ENCODE peak calls at places on chromosome 21, in six cellular contexts. P is GM12891, K is HepG2, C is K562, E is H1, A is GM12878. N is an unnamed sample.

GRCh38 chr21:37060296-37060695 is 12.6 kb downstream of the PIGP start:
- DNase-seq in E (peak), C (no peak), A (no peak), P (no peak), K (peak), N (no peak)

GRCh38 chr21:26739189-26739588 is 106.0 kb downstream of the ADAMTS1 start:
- DNase-seq in A (no peak), E (no peak), P (no peak), K (no peak), C (no peak), N (no peak)

GRCh38 chr21:31576428-31576827 is 83.1 kb upstream of the SOD1 start:
- DNase-seq in K (no peak), A (no peak), E (no peak), C (no peak), P (no peak), N (no peak)

GRCh38 chr21:35423694-35424093 is 374.6 kb upstream of the RUNX1 start:
- DNase-seq in A (no peak), K (no peak), P (no peak), E (no peak), C (no peak), N (no peak)

GRCh38 chr21:29168874-29169273 is 38.4 kb downstream of the MAP3K7CL start:
- DNase-seq in C (no peak), E (no peak), P (no peak), A (no peak), K (peak), N (no peak)

GRCh38 chr21:30684506-30684905 is 34.1 kb downstream of the KRTAP21-3 start:
- DNase-seq in C (no peak), A (no peak), E (no peak), K (no peak), P (no peak), N (no peak)

GRCh38 chr21:15559612-15560011 is 170.2 kb upstream of the USP25 start:
- DNase-seq in C (no peak), E (no peak), A (no peak), P (no peak), K (no peak), N (no peak)

GRCh38 chr21:36388076-36388475 is 2.9 kb downstream of the CHAF1B start:
- DNase-seq in E (no peak), C (no peak), A (no peak), K (no peak), P (no peak), N (no peak)

GRCh38 chr21:35563885-35564451 is 496.4 kb downstream of the SETD4 start:
- DNase-seq in A (no peak), P (no peak), K (no peak), E (no peak), C (no peak), N (no peak)

GRCh38 chr21:14358775-14359174 is 24.2 kb downstream of the HSPA13 start:
- DNase-seq in C (no peak), A (no peak), E (no peak), K (no peak), P (no peak), N (no peak)

GRCh38 chr21:18155508-18156193 is 89.0 kb upstream of the CHODL start:
- DNase-seq in P (no peak), E (no peak), K (no peak), C (no peak), A (no peak), N (no peak)

GRCh38 chr21:18151046-18151445 is 93.6 kb upstream of the CHODL start:
- DNase-seq in E (no peak), K (no peak), A (no peak), C (no peak), P (no peak), N (no peak)

GRCh38 chr21:18147678-18148077 is 97.0 kb upstream of the CHODL start:
- DNase-seq in P (no peak), K (no peak), C (no peak), E (no peak), A (no peak), N (no peak)

GRCh38 chr21:18153063-18153462 is 91.6 kb upstream of the CHODL start:
- DNase-seq in P (no peak), C (no peak), E (no peak), A (no peak), K (no peak), N (no peak)
- TF ChIP-seq TAF1 in P (no peak), C (no peak), E (no peak), A (no peak), K (no peak), N (no peak)

DNA sequence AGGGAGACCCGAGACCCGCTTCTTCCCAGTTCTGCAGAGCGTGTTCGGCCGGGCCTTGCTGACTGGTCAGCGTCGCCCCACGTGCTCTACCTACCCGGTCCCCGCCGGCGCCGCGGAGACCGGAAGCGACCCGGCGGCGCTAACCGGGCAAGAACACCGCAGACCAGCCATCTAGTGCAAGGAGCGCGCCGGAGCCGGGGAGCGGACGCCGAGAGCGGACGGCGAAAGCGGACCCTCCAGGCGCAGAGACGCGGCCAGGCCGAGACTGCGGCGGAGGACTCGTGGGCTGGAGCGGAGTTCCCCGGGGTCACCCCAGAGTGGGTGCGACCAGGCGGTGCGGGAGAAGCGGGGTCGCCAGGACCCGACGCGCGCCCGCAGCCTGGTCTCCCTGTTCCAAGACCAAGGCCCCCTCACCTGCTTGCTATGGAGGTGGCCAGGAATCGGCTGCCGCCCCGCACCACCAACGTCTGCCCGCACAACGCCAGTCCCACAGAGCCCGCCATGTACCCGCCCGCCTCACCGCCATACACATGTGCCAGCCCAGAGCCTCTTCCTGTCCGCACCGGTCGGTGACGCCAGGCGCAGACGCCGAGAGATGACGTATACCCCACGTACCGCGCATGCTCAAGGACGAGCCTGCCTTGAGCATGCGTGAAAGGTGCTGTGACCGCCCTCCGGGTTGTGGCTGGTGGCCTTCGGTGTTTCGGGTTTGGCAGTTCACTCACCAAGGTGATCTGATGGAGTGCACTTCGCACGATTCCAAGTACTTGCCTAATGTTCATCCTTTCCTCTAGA is at the start of gene WDR4:
- DNase-seq in K (peak), C (peak), P (peak), A (peak), E (peak), N (peak)
- TF ChIP-seq POLR2A in K (peak), C (peak), P (peak), A (peak), E (peak), N (peak)

GRCh38 chr21:43574741-43575465 is 84.4 kb downstream of the HSF2BP start:
- DNase-seq in E (no peak), C (no peak), A (no peak), K (no peak), P (no peak), N (no peak)
- TF ChIP-seq POLR2AphosphoS5 in E (no peak), C (no peak), A (no peak), K (no peak), P (no peak), N (no peak)

GRCh38 chr21:28068455-28069358 is 924.0 kb downstream of the LTN1 start:
- DNase-seq in A (no peak), P (no peak), E (no peak), K (no peak), C (no peak), N (no peak)
- TF ChIP-seq TAF1 in A (no peak), P (no peak), E (no peak), K (no peak), C (no peak), N (no peak)

GRCh38 chr21:34223376-34223775 is 140.4 kb upstream of the KCNE2 start:
- DNase-seq in P (no peak), C (no peak), E (no peak), K (no peak), A (no peak), N (no peak)
- TF ChIP-seq POLR2A in P (no peak), C (no peak), E (no peak), K (no peak), A (no peak), N (no peak)

GRCh38 chr21:46443910-46444309 is 14.8 kb upstream of the DIP2A start:
- DNase-seq in P (no peak), E (no peak), A (no peak), K (no peak), C (no peak), N (no peak)
- TF ChIP-seq POLR2AphosphoS5 in P (no peak), E (no peak), A (no peak), K (no peak), C (no peak), N (no peak)

GRCh38 chr21:45151484-45152115 is 77.2 kb downstream of the ADARB1 start:
- DNase-seq in P (no peak), A (no peak), E (no peak), K (no peak), C (no peak), N (no peak)
- TF ChIP-seq TAF1 in P (no peak), A (no peak), E (no peak), K (no peak), C (no peak), N (no peak)

DNA sequence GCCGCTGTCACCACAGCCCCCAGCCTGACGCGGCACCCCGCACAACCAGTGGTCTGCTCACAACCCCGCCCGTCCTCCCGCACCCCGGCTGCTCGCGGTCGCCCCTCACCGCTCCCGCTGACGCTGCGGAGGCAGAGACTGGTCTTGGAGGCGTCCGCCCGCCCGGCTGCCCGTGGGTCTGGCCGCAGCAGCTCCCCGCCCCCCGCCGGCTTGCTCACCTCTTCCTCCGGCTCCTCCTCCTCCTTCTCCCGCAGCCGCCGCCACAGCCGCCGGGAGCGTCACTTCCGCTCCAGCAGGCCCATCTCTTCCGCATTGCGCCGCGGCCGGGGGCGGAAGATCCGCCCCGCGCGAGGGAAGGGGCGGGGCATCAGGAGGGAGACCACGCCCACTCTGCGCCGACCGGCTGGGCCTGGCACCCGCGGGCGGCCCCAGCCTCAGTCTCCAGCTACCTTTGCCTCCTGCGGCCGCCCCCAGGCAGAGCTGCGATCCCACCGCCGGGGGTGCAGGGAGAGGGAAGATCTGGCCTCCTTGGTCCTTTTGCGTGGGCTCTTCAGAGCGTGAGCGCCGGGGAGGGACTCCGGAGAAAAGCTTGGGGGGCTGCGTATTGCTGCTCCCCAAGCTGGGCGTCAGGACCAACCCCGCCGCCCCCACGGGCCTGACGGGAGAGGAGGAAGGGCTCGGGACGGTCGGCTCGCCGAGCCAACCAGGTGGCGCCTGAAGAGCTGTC is at the start of gene SYNJ1:
- DNase-seq in C (peak), K (peak), E (peak), P (peak), A (peak), N (peak)
- TF ChIP-seq POLR2A in C (peak), K (peak), E (peak), P (no peak), A (peak), N (peak)

GRCh38 chr21:41677671-41678015 is 89.2 kb downstream of the RIPK4 start:
- DNase-seq in A (no peak), C (no peak), E (no peak), K (no peak), P (no peak), N (no peak)

GRCh38 chr21:41680444-41681335 is 86.2 kb downstream of the RIPK4 start:
- DNase-seq in E (no peak), K (no peak), A (no peak), P (no peak), C (no peak), N (no peak)

GRCh38 chr21:41681336-41681801 is 85.5 kb downstream of the RIPK4 start:
- DNase-seq in P (no peak), K (no peak), E (no peak), A (no peak), C (no peak), N (no peak)

GRCh38 chr21:41678016-41678935 is 88.6 kb downstream of the RIPK4 start:
- DNase-seq in C (no peak), E (no peak), A (no peak), P (no peak), K (peak), N (no peak)

GRCh38 chr21:41678944-41679343 is 87.9 kb downstream of the RIPK4 start:
- DNase-seq in A (no peak), C (peak), K (peak), P (no peak), E (peak), N (no peak)
- TF ChIP-seq POLR2AphosphoS5 in A (no peak), C (no peak), K (peak), P (no peak), E (no peak), N (no peak)

DNA sequence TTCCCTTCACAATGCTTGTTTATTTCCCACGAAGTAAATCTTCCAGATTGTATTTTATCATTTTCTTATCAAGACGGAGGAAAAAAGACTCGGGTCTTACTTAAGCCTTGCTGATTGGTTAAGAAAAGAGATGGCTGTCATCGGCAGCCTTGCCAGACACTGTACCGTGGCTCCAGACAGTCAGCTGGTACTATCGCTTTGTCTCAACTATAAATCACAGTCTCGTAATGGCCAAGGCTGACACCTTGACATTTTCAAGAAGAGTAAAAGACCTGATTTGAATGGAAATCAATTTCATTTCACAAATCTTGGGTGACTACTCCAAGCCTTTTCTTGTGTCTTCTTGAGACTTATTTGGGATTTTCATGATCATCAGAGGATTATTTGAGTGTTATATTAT is 868.0 kb downstream of the USP25 start:
- DNase-seq in C (no peak), E (no peak), A (no peak), P (no peak), K (no peak), N (no peak)
- TF ChIP-seq TAF1 in C (no peak), E (no peak), A (no peak), P (no peak), K (no peak), N (no peak)